ENCODE peak calls at places on chromosomes 4 and X, in eight cellular contexts. One of them, this sample, is unnamed.

GRCh38 chr4:71187399-71188196 is 151.2 kb upstream of the SLC4A4 start:
- DNase-seq in NCI-H1092 treated with DMSO at 0.1 percent for 48 hours: peak
- DNase-seq in stimulated activated CD8-positive, alpha-beta memory T cell treated with anti-CD3 and anti-CD28 coated beads, Interleukin-2, amount 100 ng/mL, for 48 hours: no peak
- DNase-seq in SW480: peak
- DNase-seq in EH: peak
- DNase-seq in WERI-Rb-1: no peak
- DNase-seq in HS-5: no peak
- DNase-seq in pons: no peak
- DNase-seq in this sample: no peak

GRCh38 chr4:26330946-26331345 is 10.1 kb downstream of the RBPJ start:
- DNase-seq in NCI-H1092 treated with DMSO at 0.1 percent for 48 hours: peak
- DNase-seq in stimulated activated CD8-positive, alpha-beta memory T cell treated with anti-CD3 and anti-CD28 coated beads, Interleukin-2, amount 100 ng/mL, for 48 hours: no peak
- DNase-seq in SW480: no peak
- DNase-seq in EH: no peak
- DNase-seq in WERI-Rb-1: no peak
- DNase-seq in HS-5: no peak
- DNase-seq in pons: peak
- DNase-seq in this sample: no peak

GRCh38 chrX:10178866-10179463 is 22.2 kb downstream of the CLCN4 start:
- DNase-seq in NCI-H1092 treated with DMSO at 0.1 percent for 48 hours: no peak
- DNase-seq in stimulated activated CD8-positive, alpha-beta memory T cell treated with anti-CD3 and anti-CD28 coated beads, Interleukin-2, amount 100 ng/mL, for 48 hours: no peak
- DNase-seq in SW480: no peak
- DNase-seq in EH: no peak
- DNase-seq in WERI-Rb-1: no peak
- DNase-seq in HS-5: no peak
- DNase-seq in pons: no peak
- DNase-seq in this sample: no peak

GRCh38 chr4:8028884-8029568 is 89.4 kb upstream of the AFAP1 start:
- DNase-seq in NCI-H1092 treated with DMSO at 0.1 percent for 48 hours: no peak
- DNase-seq in stimulated activated CD8-positive, alpha-beta memory T cell treated with anti-CD3 and anti-CD28 coated beads, Interleukin-2, amount 100 ng/mL, for 48 hours: no peak
- DNase-seq in SW480: no peak
- DNase-seq in EH: no peak
- DNase-seq in WERI-Rb-1: no peak
- DNase-seq in HS-5: no peak
- DNase-seq in pons: no peak
- DNase-seq in this sample: no peak

GRCh38 chr4:60463846-60464502 is 736.2 kb upstream of the ADGRL3 start:
- DNase-seq in NCI-H1092 treated with DMSO at 0.1 percent for 48 hours: no peak
- DNase-seq in stimulated activated CD8-positive, alpha-beta memory T cell treated with anti-CD3 and anti-CD28 coated beads, Interleukin-2, amount 100 ng/mL, for 48 hours: no peak
- DNase-seq in SW480: no peak
- DNase-seq in EH: peak
- DNase-seq in WERI-Rb-1: peak
- DNase-seq in HS-5: no peak
- DNase-seq in pons: no peak
- DNase-seq in this sample: peak

GRCh38 chrX:17547658-17548057 is 172.7 kb downstream of the NHS start:
- DNase-seq in NCI-H1092 treated with DMSO at 0.1 percent for 48 hours: no peak
- DNase-seq in stimulated activated CD8-positive, alpha-beta memory T cell treated with anti-CD3 and anti-CD28 coated beads, Interleukin-2, amount 100 ng/mL, for 48 hours: no peak
- DNase-seq in SW480: peak
- DNase-seq in EH: peak
- DNase-seq in WERI-Rb-1: no peak
- DNase-seq in HS-5: peak
- DNase-seq in pons: no peak
- DNase-seq in this sample: peak

GRCh38 chrX:23871905-23872546 is 35.7 kb downstream of the APOO start:
- DNase-seq in NCI-H1092 treated with DMSO at 0.1 percent for 48 hours: no peak
- DNase-seq in stimulated activated CD8-positive, alpha-beta memory T cell treated with anti-CD3 and anti-CD28 coated beads, Interleukin-2, amount 100 ng/mL, for 48 hours: no peak
- DNase-seq in SW480: no peak
- DNase-seq in EH: no peak
- DNase-seq in WERI-Rb-1: no peak
- DNase-seq in HS-5: no peak
- DNase-seq in pons: peak
- DNase-seq in this sample: no peak

GRCh38 chr4:180057891-180058643 is 2185.1 kb upstream of the TENM3 start:
- DNase-seq in NCI-H1092 treated with DMSO at 0.1 percent for 48 hours: peak
- DNase-seq in stimulated activated CD8-positive, alpha-beta memory T cell treated with anti-CD3 and anti-CD28 coated beads, Interleukin-2, amount 100 ng/mL, for 48 hours: no peak
- DNase-seq in SW480: peak
- DNase-seq in EH: peak
- DNase-seq in WERI-Rb-1: peak
- DNase-seq in HS-5: no peak
- DNase-seq in pons: no peak
- DNase-seq in this sample: no peak

GRCh38 chrX:2521092-2521926 is 20.5 kb upstream of the DHRSX start:
- DNase-seq in NCI-H1092 treated with DMSO at 0.1 percent for 48 hours: no peak
- DNase-seq in stimulated activated CD8-positive, alpha-beta memory T cell treated with anti-CD3 and anti-CD28 coated beads, Interleukin-2, amount 100 ng/mL, for 48 hours: no peak
- DNase-seq in SW480: no peak
- DNase-seq in EH: no peak
- DNase-seq in WERI-Rb-1: no peak
- DNase-seq in HS-5: no peak
- DNase-seq in pons: peak
- DNase-seq in this sample: no peak

GRCh38 chrX:74613350-74614192 is 853 bp downstream of the RLIM start:
- DNase-seq in NCI-H1092 treated with DMSO at 0.1 percent for 48 hours: peak
- DNase-seq in stimulated activated CD8-positive, alpha-beta memory T cell treated with anti-CD3 and anti-CD28 coated beads, Interleukin-2, amount 100 ng/mL, for 48 hours: no peak
- DNase-seq in SW480: peak
- DNase-seq in EH: peak
- DNase-seq in WERI-Rb-1: no peak
- DNase-seq in HS-5: no peak
- DNase-seq in pons: peak
- DNase-seq in this sample: peak

GRCh38 chrX:31236231-31236630 is 164.4 kb upstream of the FTHL17 start:
- DNase-seq in NCI-H1092 treated with DMSO at 0.1 percent for 48 hours: no peak
- DNase-seq in stimulated activated CD8-positive, alpha-beta memory T cell treated with anti-CD3 and anti-CD28 coated beads, Interleukin-2, amount 100 ng/mL, for 48 hours: no peak
- DNase-seq in SW480: no peak
- DNase-seq in EH: no peak
- DNase-seq in WERI-Rb-1: no peak
- DNase-seq in HS-5: no peak
- DNase-seq in pons: no peak
- DNase-seq in this sample: no peak

GRCh38 chrX:45322382-45322781 is 121.7 kb upstream of the DIPK2B start:
- DNase-seq in NCI-H1092 treated with DMSO at 0.1 percent for 48 hours: no peak
- DNase-seq in stimulated activated CD8-positive, alpha-beta memory T cell treated with anti-CD3 and anti-CD28 coated beads, Interleukin-2, amount 100 ng/mL, for 48 hours: no peak
- DNase-seq in SW480: peak
- DNase-seq in EH: peak
- DNase-seq in WERI-Rb-1: peak
- DNase-seq in HS-5: peak
- DNase-seq in pons: peak
- DNase-seq in this sample: peak

GRCh38 chr4:163393471-163393870 is 49.8 kb downstream of the NPY5R start:
- DNase-seq in NCI-H1092 treated with DMSO at 0.1 percent for 48 hours: no peak
- DNase-seq in stimulated activated CD8-positive, alpha-beta memory T cell treated with anti-CD3 and anti-CD28 coated beads, Interleukin-2, amount 100 ng/mL, for 48 hours: no peak
- DNase-seq in SW480: no peak
- DNase-seq in EH: no peak
- DNase-seq in WERI-Rb-1: no peak
- DNase-seq in HS-5: no peak
- DNase-seq in pons: no peak
- DNase-seq in this sample: no peak

GRCh38 chr4:6271701-6272465 is 2.2 kb downstream of the WFS1 start:
- DNase-seq in NCI-H1092 treated with DMSO at 0.1 percent for 48 hours: no peak
- DNase-seq in stimulated activated CD8-positive, alpha-beta memory T cell treated with anti-CD3 and anti-CD28 coated beads, Interleukin-2, amount 100 ng/mL, for 48 hours: no peak
- DNase-seq in SW480: peak
- DNase-seq in EH: no peak
- DNase-seq in WERI-Rb-1: no peak
- DNase-seq in HS-5: no peak
- DNase-seq in pons: no peak
- DNase-seq in this sample: no peak

GRCh38 chr4:2251073-2251794 is 9.3 kb upstream of the HAUS3 start:
- DNase-seq in NCI-H1092 treated with DMSO at 0.1 percent for 48 hours: no peak
- DNase-seq in stimulated activated CD8-positive, alpha-beta memory T cell treated with anti-CD3 and anti-CD28 coated beads, Interleukin-2, amount 100 ng/mL, for 48 hours: no peak
- DNase-seq in SW480: no peak
- DNase-seq in EH: no peak
- DNase-seq in WERI-Rb-1: peak
- DNase-seq in HS-5: no peak
- DNase-seq in pons: no peak
- DNase-seq in this sample: no peak

GRCh38 chr4:156252300-156253016 is 298.8 kb upstream of the CTSO start:
- DNase-seq in NCI-H1092 treated with DMSO at 0.1 percent for 48 hours: no peak
- DNase-seq in stimulated activated CD8-positive, alpha-beta memory T cell treated with anti-CD3 and anti-CD28 coated beads, Interleukin-2, amount 100 ng/mL, for 48 hours: no peak
- DNase-seq in SW480: peak
- DNase-seq in EH: peak
- DNase-seq in WERI-Rb-1: no peak
- DNase-seq in HS-5: no peak
- DNase-seq in pons: no peak
- DNase-seq in this sample: no peak

GRCh38 chr4:111650553-111651183 is 494.6 kb upstream of the FAM241A start:
- DNase-seq in NCI-H1092 treated with DMSO at 0.1 percent for 48 hours: no peak
- DNase-seq in stimulated activated CD8-positive, alpha-beta memory T cell treated with anti-CD3 and anti-CD28 coated beads, Interleukin-2, amount 100 ng/mL, for 48 hours: no peak
- DNase-seq in SW480: no peak
- DNase-seq in EH: no peak
- DNase-seq in WERI-Rb-1: peak
- DNase-seq in HS-5: no peak
- DNase-seq in pons: no peak
- DNase-seq in this sample: no peak

GRCh38 chrX:53511302-53511701 is 77.1 kb upstream of the HSD17B10 start:
- DNase-seq in NCI-H1092 treated with DMSO at 0.1 percent for 48 hours: no peak
- DNase-seq in stimulated activated CD8-positive, alpha-beta memory T cell treated with anti-CD3 and anti-CD28 coated beads, Interleukin-2, amount 100 ng/mL, for 48 hours: no peak
- DNase-seq in SW480: no peak
- DNase-seq in EH: no peak
- DNase-seq in WERI-Rb-1: no peak
- DNase-seq in HS-5: no peak
- DNase-seq in pons: peak
- DNase-seq in this sample: no peak

GRCh38 chr4:121952290-121952689 is 430 bp upstream of the TRPC3 start:
- DNase-seq in NCI-H1092 treated with DMSO at 0.1 percent for 48 hours: no peak
- DNase-seq in stimulated activated CD8-positive, alpha-beta memory T cell treated with anti-CD3 and anti-CD28 coated beads, Interleukin-2, amount 100 ng/mL, for 48 hours: no peak
- DNase-seq in SW480: no peak
- DNase-seq in EH: no peak
- DNase-seq in WERI-Rb-1: no peak
- DNase-seq in HS-5: no peak
- DNase-seq in pons: no peak
- DNase-seq in this sample: no peak

GRCh38 chr4:43843501-43843900 is 605.1 kb downstream of the KCTD8 start:
- DNase-seq in NCI-H1092 treated with DMSO at 0.1 percent for 48 hours: no peak
- DNase-seq in stimulated activated CD8-positive, alpha-beta memory T cell treated with anti-CD3 and anti-CD28 coated beads, Interleukin-2, amount 100 ng/mL, for 48 hours: no peak
- DNase-seq in SW480: no peak
- DNase-seq in EH: no peak
- DNase-seq in WERI-Rb-1: no peak
- DNase-seq in HS-5: no peak
- DNase-seq in pons: no peak
- DNase-seq in this sample: no peak

GRCh38 chrX:103791233-103791632 is 14.6 kb downstream of the PLP1 start:
- DNase-seq in NCI-H1092 treated with DMSO at 0.1 percent for 48 hours: peak
- DNase-seq in stimulated activated CD8-positive, alpha-beta memory T cell treated with anti-CD3 and anti-CD28 coated beads, Interleukin-2, amount 100 ng/mL, for 48 hours: no peak
- DNase-seq in SW480: no peak
- DNase-seq in EH: peak
- DNase-seq in WERI-Rb-1: no peak
- DNase-seq in HS-5: no peak
- DNase-seq in pons: peak
- DNase-seq in this sample: no peak

GRCh38 chrX:46653482-46653881 is 79.9 kb downstream of the CHST7 start:
- DNase-seq in NCI-H1092 treated with DMSO at 0.1 percent for 48 hours: no peak
- DNase-seq in stimulated activated CD8-positive, alpha-beta memory T cell treated with anti-CD3 and anti-CD28 coated beads, Interleukin-2, amount 100 ng/mL, for 48 hours: no peak
- DNase-seq in SW480: no peak
- DNase-seq in EH: no peak
- DNase-seq in WERI-Rb-1: peak
- DNase-seq in HS-5: no peak
- DNase-seq in pons: no peak
- DNase-seq in this sample: no peak

GRCh38 chr4:71377561-71377960 is 38.7 kb downstream of the SLC4A4 start:
- DNase-seq in NCI-H1092 treated with DMSO at 0.1 percent for 48 hours: no peak
- DNase-seq in stimulated activated CD8-positive, alpha-beta memory T cell treated with anti-CD3 and anti-CD28 coated beads, Interleukin-2, amount 100 ng/mL, for 48 hours: no peak
- DNase-seq in SW480: no peak
- DNase-seq in EH: peak
- DNase-seq in WERI-Rb-1: no peak
- DNase-seq in HS-5: peak
- DNase-seq in pons: no peak
- DNase-seq in this sample: no peak

GRCh38 chr4:48913346-48913745 is 6.8 kb upstream of the OCIAD2 start:
- DNase-seq in NCI-H1092 treated with DMSO at 0.1 percent for 48 hours: no peak
- DNase-seq in stimulated activated CD8-positive, alpha-beta memory T cell treated with anti-CD3 and anti-CD28 coated beads, Interleukin-2, amount 100 ng/mL, for 48 hours: no peak
- DNase-seq in SW480: no peak
- DNase-seq in EH: peak
- DNase-seq in WERI-Rb-1: no peak
- DNase-seq in HS-5: peak
- DNase-seq in pons: peak
- DNase-seq in this sample: peak

GRCh38 chr4:112060212-112060611 is 85.0 kb upstream of the FAM241A start:
- DNase-seq in NCI-H1092 treated with DMSO at 0.1 percent for 48 hours: no peak
- DNase-seq in stimulated activated CD8-positive, alpha-beta memory T cell treated with anti-CD3 and anti-CD28 coated beads, Interleukin-2, amount 100 ng/mL, for 48 hours: no peak
- DNase-seq in SW480: peak
- DNase-seq in EH: peak
- DNase-seq in WERI-Rb-1: peak
- DNase-seq in HS-5: no peak
- DNase-seq in pons: peak
- DNase-seq in this sample: peak

GRCh38 chrX:9824554-9824953 is 38.3 kb downstream of the SHROOM2 start:
- DNase-seq in NCI-H1092 treated with DMSO at 0.1 percent for 48 hours: no peak
- DNase-seq in stimulated activated CD8-positive, alpha-beta memory T cell treated with anti-CD3 and anti-CD28 coated beads, Interleukin-2, amount 100 ng/mL, for 48 hours: no peak
- DNase-seq in SW480: no peak
- DNase-seq in EH: no peak
- DNase-seq in WERI-Rb-1: no peak
- DNase-seq in HS-5: no peak
- DNase-seq in pons: no peak
- DNase-seq in this sample: no peak

GRCh38 chr4:165583341-165583740 is 204.5 kb downstream of the CPE start:
- DNase-seq in NCI-H1092 treated with DMSO at 0.1 percent for 48 hours: no peak
- DNase-seq in stimulated activated CD8-positive, alpha-beta memory T cell treated with anti-CD3 and anti-CD28 coated beads, Interleukin-2, amount 100 ng/mL, for 48 hours: no peak
- DNase-seq in SW480: no peak
- DNase-seq in EH: no peak
- DNase-seq in WERI-Rb-1: no peak
- DNase-seq in HS-5: no peak
- DNase-seq in pons: no peak
- DNase-seq in this sample: no peak

This sample was measured in COLO829.